ENCODE peak calls at places on chromosomes 16 and 17, in eight cellular contexts. S is stimulated activated CD4-positive, alpha-beta T cell treated with anti-CD3 and anti-CD28 coated beads, Interleukin-15, amount 100 ng/mL, for 48 hours; O is T-helper 9 cell; Z is fibroblast of pulmonary artery; Y is ACHN; E is A673; P is GM13976; N is dorsolateral prefrontal cortex. R is an unnamed sample.

GRCh38 chr16:10213748-10214147 is 31.5 kb upstream of the GRIN2A start:
- DNase-seq in E (no peak), S (no peak), O (no peak), N (no peak), Y (no peak), Z (no peak), P (no peak), R (no peak)

GRCh38 chr17:78144146-78144719 is 2.0 kb upstream of the C17orf99 start:
- DNase-seq in Z (peak), N (peak), Y (peak), E (peak), P (no peak), O (no peak), S (no peak), R (peak)

GRCh38 chr17:50146927-50147640 is 3.4 kb downstream of the PPP1R9B start:
- DNase-seq in N (no peak), Z (no peak), P (peak), O (peak), E (no peak), S (no peak), Y (no peak), R (no peak)

GRCh38 chr16:73056911-73057310 is 9.0 kb upstream of the ZFHX3 start:
- DNase-seq in O (no peak), E (peak), S (no peak), P (no peak), N (no peak), Z (peak), Y (no peak), R (no peak)

GRCh38 chr17:45293413-45294211 is 23.2 kb downstream of the MAP3K14 start:
- DNase-seq in Y (peak), Z (peak), P (peak), S (no peak), O (no peak), N (peak), E (peak), R (peak)

GRCh38 chr17:35612924-35613521 is 25.9 kb downstream of the AP2B1 start:
- DNase-seq in Y (peak), E (peak), Z (peak), N (no peak), S (peak), O (no peak), P (peak), R (peak)

GRCh38 chr17:34249497-34249877 is 5.6 kb upstream of the CCL2 start:
- DNase-seq in Z (no peak), O (no peak), E (no peak), Y (no peak), S (no peak), P (no peak), N (no peak), R (peak)

GRCh38 chr17:82200743-82201497 is 11.7 kb downstream of the CCDC57 start:
- DNase-seq in E (no peak), Y (no peak), Z (no peak), N (no peak), O (peak), S (peak), P (no peak), R (no peak)

R was measured in dermis blood vessel endothelial cell.